ENCODE peak calls at places on chromosome 11, in eight cellular contexts. L is esophagus muscularis mucosa, E is NCI-H510A treated with DMSO at 0.1 percent for 48 hours, G is amniotic stem cell, W is GM04504, D is small intestine, N is endothelial cell, J is NCI-H345. X is an unnamed sample.

GRCh38 chr11:122634507-122634906 is 21.0 kb upstream of the UBASH3B start:
- DNase-seq in L (no peak), E (no peak), G (no peak), W (no peak), D (no peak), N (peak), J (no peak), X (peak)

GRCh38 chr11:45213717-45214116 is 67.3 kb downstream of the PRDM11 start:
- DNase-seq in L (no peak), E (no peak), G (no peak), W (no peak), D (no peak), N (no peak), J (no peak), X (no peak)

GRCh38 chr11:71135112-71135511 is 117.3 kb downstream of the SHANK2 start:
- DNase-seq in L (no peak), E (no peak), G (no peak), W (no peak), D (no peak), N (no peak), J (no peak), X (no peak)

GRCh38 chr11:93031386-93031785 is 61.9 kb downstream of the MTNR1B start:
- DNase-seq in L (no peak), E (no peak), G (no peak), W (no peak), D (no peak), N (no peak), J (no peak), X (no peak)

GRCh38 chr11:69524991-69525411 is 43.5 kb downstream of the LINC01488 start:
- DNase-seq in L (no peak), E (no peak), G (no peak), W (no peak), D (no peak), N (no peak), J (no peak), X (no peak)

GRCh38 chr11:32809313-32809712 is 14.9 kb upstream of the CCDC73 start:
- DNase-seq in L (no peak), E (peak), G (peak), W (peak), D (peak), N (peak), J (peak), X (peak)

GRCh38 chr11:61747389-61748285 is 4.8 kb upstream of the MYRF start:
- DNase-seq in L (no peak), E (peak), G (no peak), W (no peak), D (peak), N (peak), J (no peak), X (peak)

GRCh38 chr11:111259871-111260270 is 14.3 kb downstream of the POU2AF2 start:
- DNase-seq in L (no peak), E (no peak), G (no peak), W (no peak), D (no peak), N (no peak), J (no peak), X (no peak)

GRCh38 chr11:47213985-47214564 is 699 bp upstream of the DDB2 start:
- DNase-seq in L (peak), E (peak), G (no peak), W (peak), D (peak), N (peak), J (peak), X (peak)

GRCh38 chr11:14380947-14381555 is 22.1 kb upstream of the RRAS2 start:
- DNase-seq in L (no peak), E (peak), G (no peak), W (no peak), D (peak), N (peak), J (peak), X (peak)

GRCh38 chr11:29208117-29208516 is 808.7 kb downstream of the KCNA4 start:
- DNase-seq in L (no peak), E (no peak), G (no peak), W (no peak), D (peak), N (no peak), J (no peak), X (no peak)

GRCh38 chr11:10606536-10607208 is 38.2 kb upstream of the LYVE1 start:
- DNase-seq in L (peak), E (no peak), G (no peak), W (no peak), D (no peak), N (no peak), J (no peak), X (no peak)